ENCODE peak calls at places on chromosomes 11 and 22, in seven cellular contexts. Q is colonic mucosa; N is CD4-positive, CD25-positive, alpha-beta regulatory T cell; I is PC-9; Y is IMR-90; F is fibroblast of lung; L is kidney epithelial cell. X is an unnamed sample.

GRCh38 chr22:49406047-49406650 is 421.5 kb downstream of the BRD1 start:
- DNase-seq in Q (no peak), N (no peak), I (no peak), Y (no peak), F (no peak), L (no peak), X (no peak)

GRCh38 chr11:108223449-108224149 is 732 bp downstream of the ATM start:
- DNase-seq in Q (no peak), N (peak; percentile 78), I (no peak), Y (peak; percentile 22), F (peak; percentile 12), L (no peak), X (no peak)

GRCh38 chr11:8822476-8822875 is 88.5 kb upstream of the AKIP1 start:
- DNase-seq in Q (no peak), N (no peak), I (no peak), Y (no peak), F (no peak), L (no peak), X (no peak)

GRCh38 chr11:86795962-86796361 is 4.4 kb upstream of the PRSS23 start:
- DNase-seq in Q (no peak), N (no peak), I (no peak), Y (no peak), F (no peak), L (no peak), X (peak; percentile 70)

GRCh38 chr11:91295591-91295990 is 929.0 kb upstream of the FAT3 start:
- DNase-seq in Q (no peak), N (no peak), I (no peak), Y (peak; percentile 12), F (peak; percentile 33), L (no peak), X (no peak)

GRCh38 chr22:35629406-35630234 is 12.5 kb upstream of the MB start:
- DNase-seq in Q (peak; percentile 44), N (no peak), I (peak; percentile 96), Y (peak; percentile 98), F (peak; percentile 99), L (peak; percentile 94), X (peak; percentile 96)

GRCh38 chr11:33040127-33040861 is 922 bp downstream of the TCP11L1 start:
- DNase-seq in Q (no peak), N (peak; percentile 56), I (no peak), Y (peak; percentile 44), F (peak; percentile 32), L (no peak), X (peak; percentile 49)

GRCh38 chr11:82818399-82819043 is 81.7 kb downstream of the PRCP start:
- DNase-seq in Q (no peak), N (no peak), I (no peak), Y (no peak), F (no peak), L (no peak), X (no peak)

GRCh38 chr11:19558189-19558986 is 154.2 kb upstream of the NAV2 start:
- DNase-seq in Q (no peak), N (no peak), I (no peak), Y (no peak), F (no peak), L (no peak), X (no peak)

GRCh38 chr11:17526326-17526725 is 17.9 kb downstream of the USH1C start:
- DNase-seq in Q (no peak), N (no peak), I (no peak), Y (no peak), F (no peak), L (no peak), X (no peak)

GRCh38 chr11:13339196-13340153 is 61.9 kb downstream of the BMAL1 start:
- DNase-seq in Q (no peak), N (peak; percentile 42), I (peak; percentile 26), Y (peak; percentile 98), F (peak; percentile 99), L (peak; percentile 74), X (peak; percentile 86)

GRCh38 chr11:74538680-74539079 is 45.2 kb upstream of the LIPT2 start:
- DNase-seq in Q (no peak), N (no peak), I (no peak), Y (no peak), F (no peak), L (no peak), X (peak; percentile 53)

GRCh38 chr11:111107501-111107900 is 138.0 kb upstream of the POU2AF2 start:
- DNase-seq in Q (no peak), N (no peak), I (no peak), Y (no peak), F (no peak), L (no peak), X (no peak)

GRCh38 chr22:25110846-25111578 is 88.6 kb upstream of the CRYBB3 start:
- DNase-seq in Q (peak; percentile 78), N (peak; percentile 53), I (peak; percentile 73), Y (peak; percentile 67), F (peak; percentile 75), L (peak; percentile 82), X (peak; percentile 88)

GRCh38 chr22:45583504-45583903 is 80.8 kb downstream of the FBLN1 start:
- DNase-seq in Q (no peak), N (peak; percentile 15), I (no peak), Y (no peak), F (no peak), L (no peak), X (no peak)

GRCh38 chr11:66546368-66546965 is at the start of gene ACTN3:
- DNase-seq in Q (peak; percentile 33), N (no peak), I (no peak), Y (no peak), F (peak; percentile 37), L (no peak), X (no peak)

GRCh38 chr11:34788642-34789041 is 127.5 kb downstream of the APIP start:
- DNase-seq in Q (no peak), N (no peak), I (no peak), Y (no peak), F (no peak), L (no peak), X (no peak)

DNA sequence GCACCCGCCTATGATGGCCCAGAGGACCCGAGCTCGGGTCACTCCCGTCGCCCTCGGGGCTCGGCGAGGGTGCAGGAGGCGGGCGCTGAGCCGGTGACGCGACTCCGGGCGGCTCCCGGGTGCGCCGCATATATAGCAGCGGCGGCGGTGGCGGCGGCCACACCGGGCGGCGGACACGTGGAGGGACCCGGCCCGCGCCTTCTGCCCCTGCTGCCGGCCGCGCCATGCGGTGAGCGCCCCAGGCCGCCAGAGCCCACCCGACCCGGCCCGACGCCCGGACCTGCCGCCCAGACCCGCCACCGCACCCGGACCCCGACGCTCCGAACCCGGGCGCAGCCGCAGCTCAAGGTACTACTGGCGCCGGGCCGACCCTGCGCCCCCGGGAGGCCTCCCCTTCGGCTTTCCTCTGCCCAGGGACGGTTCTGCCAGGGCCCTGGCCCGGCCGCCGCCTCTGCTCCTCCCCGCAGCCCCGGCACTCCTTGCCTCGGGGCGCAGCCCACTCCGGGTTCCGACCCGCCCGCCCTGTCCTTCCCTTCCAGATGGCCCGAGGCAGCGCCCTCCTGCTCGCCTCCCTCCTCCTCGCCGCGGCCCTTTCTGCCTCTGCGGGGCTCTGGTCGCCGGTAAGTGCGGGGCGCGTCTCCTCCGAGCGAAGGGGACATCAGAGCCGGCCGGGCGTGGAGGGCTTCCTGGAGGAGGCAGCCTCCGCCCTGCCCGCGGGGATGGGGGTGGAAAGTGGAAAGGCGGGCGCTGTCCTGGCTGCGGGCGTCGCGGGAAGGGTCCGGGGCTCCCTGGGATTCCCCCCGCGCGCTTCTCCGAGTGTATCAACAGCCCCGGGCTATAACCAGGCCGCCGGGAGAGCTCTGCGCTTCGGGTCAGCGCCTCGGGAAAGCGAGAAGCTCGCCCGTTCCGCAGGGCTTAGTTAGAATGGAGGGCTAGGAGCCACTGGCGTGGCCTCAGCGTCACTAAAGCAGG is at the start of gene GAL:
- DNase-seq in Q (no peak), N (no peak), I (peak; percentile 24), Y (no peak), F (no peak), L (no peak), X (no peak)
- H3K27me3 ChIP-seq in Q (peaks cover 33% of the 10 kb centered on the region), N (peaks cover 7% of the 10 kb centered on the region), I (peaks cover 28% of the 10 kb centered on the region), Y (peaks cover 55% of the 10 kb centered on the region), F (peaks cover 10% of the 10 kb centered on the region), L (peaks cover 21% of the 10 kb centered on the region), X (peaks cover 23% of the 10 kb centered on the region)

DNA sequence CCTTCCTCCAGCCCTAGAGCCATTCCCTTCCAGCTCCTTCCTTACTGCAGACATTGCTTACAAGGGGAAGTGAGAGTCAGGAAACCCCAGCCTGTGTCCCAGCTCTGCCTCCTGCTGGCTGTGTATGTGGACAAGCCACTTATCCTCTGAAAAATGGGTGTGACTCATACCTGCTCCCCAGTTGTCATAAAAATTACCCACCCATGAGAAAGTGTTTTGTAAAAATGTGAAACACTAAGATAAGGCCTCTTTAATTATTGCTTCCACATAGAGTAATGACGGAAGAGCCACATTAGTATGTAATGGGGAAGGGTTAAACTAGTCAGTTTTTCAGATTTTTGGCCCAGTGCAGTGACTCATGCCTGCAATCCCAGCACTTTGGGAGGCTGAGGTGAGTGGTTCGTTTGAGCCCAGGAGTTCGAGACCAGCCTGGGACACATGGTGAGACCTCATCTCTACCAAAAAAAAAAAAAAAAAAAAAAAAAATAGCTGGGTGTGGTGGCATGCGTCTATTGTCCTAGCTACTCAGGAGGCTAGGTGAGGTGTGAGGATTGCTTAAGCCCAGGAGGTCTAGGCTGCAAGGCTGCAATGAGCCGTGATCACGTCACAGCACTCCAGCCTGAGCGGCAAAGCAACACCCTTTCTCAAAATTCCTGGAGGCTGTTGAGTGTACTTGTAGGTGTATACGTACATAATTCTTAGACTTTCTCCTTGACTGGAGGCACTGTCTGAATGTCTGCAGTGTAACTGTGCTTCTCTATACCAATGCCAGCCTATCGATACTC is 84.9 kb downstream of the CTTN start:
- DNase-seq in Q (no peak), N (no peak), I (peak; percentile 68), Y (peak; percentile 60), F (peak; percentile 72), L (peak; percentile 70), X (peak; percentile 25)
- H3K4me3 ChIP-seq in Q (no peak overlapping the region), N (no peak overlapping the region), I (peak overlapping the region; percentile 40), Y (no peak overlapping the region), F (no peak overlapping the region), L (no peak overlapping the region), X (no peak overlapping the region)

GRCh38 chr22:44313385-44314006 is 745 bp upstream of the SHISAL1 start:
- DNase-seq in Q (no peak), N (no peak), I (no peak), Y (no peak), F (no peak), L (no peak), X (no peak)
- H3K27me3 ChIP-seq in Q (no peaks in the 10 kb centered on the region), N (no peaks in the 10 kb centered on the region), I (no peaks in the 10 kb centered on the region), Y (no peaks in the 10 kb centered on the region), F (no peaks in the 10 kb centered on the region), L (peaks cover 6% of the 10 kb centered on the region), X (no peaks in the 10 kb centered on the region)

DNA sequence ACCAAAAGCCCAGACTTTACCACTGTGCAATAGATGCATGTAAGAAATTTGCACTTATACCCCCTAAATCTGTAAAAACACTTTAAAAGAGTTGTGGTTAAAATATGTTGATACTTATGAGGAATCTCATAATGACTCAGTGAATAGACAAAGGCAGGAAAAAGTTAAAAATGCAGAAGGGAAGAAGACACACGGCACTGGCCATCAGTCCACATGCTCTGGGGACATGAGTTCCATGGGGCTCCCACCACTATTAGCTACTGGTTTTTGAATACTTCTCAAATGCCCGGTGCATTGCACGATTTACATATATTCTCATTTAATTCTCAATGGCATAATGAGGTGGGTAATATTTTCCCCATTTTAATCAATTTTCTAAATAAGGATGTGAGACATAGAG is 59.3 kb upstream of the BLID start:
- DNase-seq in Q (no peak), N (no peak), I (no peak), Y (no peak), F (no peak), L (no peak), X (no peak)
- H3K4me3 ChIP-seq in Q (no peak overlapping the region), N (no peak overlapping the region), I (peak overlapping the region; percentile 4), Y (peak overlapping the region; percentile 32), F (peak overlapping the region; percentile 96), L (no peak overlapping the region), X (no peak overlapping the region)